ENCODE peak calls at places on chromosomes 7 and 10, in nine cellular contexts. A is AG10803; T is GM04503; H is activated T-helper 1 cell treated with anti-CD3 and anti-CD28 coated beads, Interleukin-12 subunit alpha, Interleukin-12 subunit beta, Interleukin-2, Interleukin-4 antibody, amounts not matched to agents 30 ng/mL and 10 ng/mL and 1 ng/mL, durations not matched to agents 14 hours and 24 hours and 36 hours; P is CD8-positive, alpha-beta memory T cell; F is T-helper 1 cell; L is activated T-cell treated with anti-CD3 and anti-CD28 coated beads for 24 hours; G is RPMI7951; W is effector memory CD8-positive, alpha-beta T cell. Q is an unnamed sample.

GRCh38 chr7:108515013-108515412 is 10.9 kb downstream of the PNPLA8 start:
- DNase-seq in L (no peak), G (no peak), T (no peak), F (no peak), H (no peak), A (no peak), P (no peak), W (no peak), Q (no peak)

GRCh38 chr7:29871787-29872398 is 65.6 kb downstream of the WIPF3 start:
- DNase-seq in L (no peak), H (no peak), T (peak; percentile 85), W (no peak), A (peak; percentile 93), G (peak; percentile 16), P (no peak), F (no peak), Q (no peak)

GRCh38 chr7:149071641-149072437 is 18.7 kb downstream of the ZNF786 start:
- DNase-seq in F (peak; percentile 20), A (peak; percentile 2), L (peak; percentile 30), W (peak; percentile 62), H (peak; percentile 34), P (peak; percentile 38), G (no peak), T (no peak), Q (no peak)

GRCh38 chr7:77800158-77800557 is 1.6 kb downstream of the PHTF2 start:
- DNase-seq in G (peak; percentile 38), A (no peak), F (no peak), H (no peak), W (no peak), T (no peak), L (peak; percentile 11), P (no peak), Q (no peak)

GRCh38 chr10:89080660-89081059 is 90.1 kb downstream of the FAS start:
- DNase-seq in A (no peak), F (no peak), W (no peak), L (no peak), P (no peak), T (no peak), H (no peak), G (no peak), Q (no peak)

GRCh38 chr7:80450621-80451308 is 61.1 kb downstream of the GNAT3 start:
- DNase-seq in G (no peak), P (no peak), H (no peak), F (no peak), T (peak; percentile 11), L (no peak), A (peak; percentile 26), W (no peak), Q (no peak)

GRCh38 chr10:98262571-98262970 is 5.4 kb downstream of the LOXL4 start:
- DNase-seq in F (no peak), L (no peak), A (peak; percentile 59), P (no peak), T (no peak), W (no peak), H (no peak), G (peak; percentile 49), Q (no peak)

GRCh38 chr7:84674236-84674913 is 479.8 kb upstream of the SEMA3A start:
- DNase-seq in L (no peak), G (no peak), F (no peak), T (no peak), A (peak; percentile 47), W (no peak), H (no peak), P (no peak), Q (no peak)

GRCh38 chr10:110307805-110308204 is 3.1 kb upstream of the SMNDC1 start:
- DNase-seq in T (no peak), P (no peak), G (no peak), H (no peak), W (no peak), F (no peak), A (no peak), L (no peak), Q (no peak)

GRCh38 chr10:74651565-74651964 is 174.8 kb upstream of the KAT6B start:
- DNase-seq in T (no peak), F (no peak), G (no peak), P (no peak), A (no peak), L (no peak), W (no peak), H (no peak), Q (no peak)

GRCh38 chr7:148715027-148715426 is 16.3 kb downstream of the CUL1 start:
- DNase-seq in H (no peak), A (no peak), T (no peak), W (no peak), P (no peak), L (no peak), G (no peak), F (no peak), Q (no peak)

GRCh38 chr10:78541528-78542470 is 508.1 kb downstream of the RPS24 start:
- DNase-seq in W (no peak), P (no peak), A (peak; percentile 37), L (no peak), H (peak; percentile 3), G (no peak), T (no peak), F (no peak), Q (no peak)

GRCh38 chr10:29604291-29604825 is 30.4 kb downstream of the SVIL start:
- DNase-seq in G (no peak), H (no peak), W (no peak), F (no peak), L (no peak), P (no peak), A (no peak), T (no peak), Q (no peak)

GRCh38 chr7:19397917-19398316 is 252.7 kb upstream of the FERD3L start:
- DNase-seq in F (no peak), A (no peak), W (no peak), T (no peak), P (no peak), G (peak; percentile 65), L (no peak), H (no peak), Q (no peak)

GRCh38 chr10:113557389-113558321 is 4.8 kb downstream of the HABP2 start:
- DNase-seq in T (no peak), P (no peak), H (no peak), L (no peak), A (no peak), F (no peak), G (no peak), W (no peak), Q (no peak)

GRCh38 chr10:119421887-119422684 is 120.4 kb downstream of the RGS10 start:
- DNase-seq in L (no peak), W (no peak), H (no peak), P (no peak), F (no peak), G (peak; percentile 57), T (no peak), A (peak; percentile 80), Q (no peak)

GRCh38 chr10:21406595-21407218 is 118.8 kb downstream of the SKIDA1 start:
- DNase-seq in G (peak; percentile 27), F (no peak), L (peak; percentile 3), W (peak; percentile 1), T (no peak), A (peak; percentile 39), P (no peak), H (no peak), Q (no peak)